ENCODE peak calls at places on chromosomes 5 and 9, in ten cellular contexts. J, R, B, E, N, V, Q, W, I and F are unnamed samples. For H3K4me1, the result is how much of the 10 kb centered on the place peaks cover.

GRCh38 chr9:134982311-134982710 is 64.6 kb upstream of the FCN1 start:
- DNase-seq in E (no peak), Q (no peak), V (no peak), J (no peak), R (no peak), W (no peak), N (no peak), B (no peak), I (no peak), F (no peak)

GRCh38 chr5:41695920-41696582 is 174.2 kb downstream of the OXCT1 start:
- DNase-seq in V (no peak), B (no peak), J (peak), Q (no peak), W (peak), E (peak), R (no peak), N (peak), I (peak), F (peak)

GRCh38 chr9:84670106-84670800 is 724 bp downstream of the NTRK2 start:
- DNase-seq in E (peak), B (no peak), W (peak), N (peak), I (no peak), J (no peak), Q (peak), V (no peak), R (no peak), F (no peak)

GRCh38 chr5:119279093-119279492 is 76.7 kb upstream of the TNFAIP8 start:
- DNase-seq in J (no peak), V (no peak), B (no peak), W (no peak), E (no peak), N (no peak), I (no peak), Q (no peak), R (no peak), F (no peak)

GRCh38 chr5:100644206-100644605 is 109.0 kb downstream of the FAM174A start:
- DNase-seq in R (no peak), B (no peak), E (no peak), W (no peak), V (no peak), I (no peak), N (peak), Q (no peak), J (peak), F (no peak)

GRCh38 chr5:5572010-5572982 is 149.8 kb downstream of the ICE1 start:
- DNase-seq in J (no peak), B (no peak), N (peak), I (no peak), E (peak), W (peak), R (no peak), V (no peak), Q (no peak), F (no peak)

GRCh38 chr5:126808619-126809018 is 31.7 kb downstream of the LMNB1 start:
- DNase-seq in V (peak), N (peak), R (no peak), J (peak), I (no peak), B (no peak), E (peak), Q (peak), W (no peak), F (peak)

GRCh38 chr5:74464512-74465209 is 175.9 kb downstream of the ENC1 start:
- DNase-seq in I (no peak), Q (no peak), W (no peak), J (no peak), V (peak), R (no peak), N (peak), B (no peak), E (no peak), F (no peak)

GRCh38 chr5:143234162-143234842 is 169.2 kb downstream of the NR3C1 start:
- DNase-seq in I (no peak), W (no peak), E (no peak), B (no peak), N (no peak), R (no peak), Q (no peak), V (no peak), J (no peak), F (no peak)

GRCh38 chr5:154309361-154309725 is 118.8 kb downstream of the GALNT10 start:
- DNase-seq in Q (no peak), E (no peak), B (no peak), V (no peak), I (no peak), N (peak), R (peak), J (no peak), W (no peak), F (no peak)

GRCh38 chr9:96376926-96377874 is 6.3 kb downstream of the SLC35D2 start:
- DNase-seq in R (peak), E (no peak), I (no peak), B (no peak), N (peak), W (no peak), Q (no peak), V (peak), J (peak), F (no peak)
- H2AFZ ChIP-seq in R (no peak), E (no peak), I (no peak), B (no peak), N (no peak), W (no peak), Q (no peak), V (no peak), J (no peak), F (no peak)

GRCh38 chr9:112239708-112240107 is 64.6 kb upstream of the SUSD1 start:
- DNase-seq in Q (no peak), B (no peak), W (no peak), I (no peak), E (no peak), N (no peak), V (no peak), R (no peak), J (no peak), F (no peak)

GRCh38 chr9:112239284-112239683 is 64.2 kb upstream of the SUSD1 start:
- DNase-seq in J (no peak), E (peak), N (no peak), Q (no peak), I (no peak), B (peak), V (no peak), W (no peak), R (peak), F (no peak)

GRCh38 chr9:112245126-112245525 is 70.0 kb upstream of the SUSD1 start:
- DNase-seq in W (no peak), B (no peak), E (no peak), J (peak), N (no peak), R (no peak), Q (no peak), I (no peak), V (no peak), F (no peak)

GRCh38 chr9:112242147-112242804 is 67.2 kb upstream of the SUSD1 start:
- DNase-seq in I (no peak), Q (no peak), B (no peak), E (no peak), J (peak), V (no peak), N (no peak), W (no peak), R (no peak), F (no peak)

GRCh38 chr9:112241491-112241890 is 66.4 kb upstream of the SUSD1 start:
- DNase-seq in N (peak), J (peak), V (no peak), Q (no peak), E (no peak), R (no peak), I (no peak), B (no peak), W (no peak), F (no peak)
- H3K4me1 ChIP-seq in N (under half), J (under half), V (under half), Q (under half), E (under half), R (under half), I (under half), B (under half), W (under half), F (under half)

DNA sequence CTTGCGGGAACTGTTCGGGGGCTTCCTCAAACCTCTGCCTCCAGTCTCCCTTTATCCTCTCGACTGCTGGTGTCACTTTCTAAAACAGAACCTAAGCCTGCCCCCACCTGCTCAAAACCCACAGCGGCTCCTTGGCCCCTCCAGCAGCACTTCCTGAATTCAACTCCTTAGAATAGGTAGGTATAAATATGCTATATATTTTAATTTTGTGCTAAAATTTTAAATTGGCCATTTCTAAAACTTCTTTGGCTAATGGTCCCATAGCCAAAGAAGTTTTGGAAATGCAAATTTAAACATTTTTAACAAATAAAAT is 71.8 kb upstream of the TBC1D2 start:
- DNase-seq in I (no peak), W (no peak), R (no peak), Q (no peak), J (no peak), N (no peak), V (no peak), E (no peak), B (no peak), F (peak)
- H2AFZ ChIP-seq in I (no peak), W (no peak), R (no peak), Q (no peak), J (no peak), N (no peak), V (no peak), E (no peak), B (no peak), F (peak)

DNA sequence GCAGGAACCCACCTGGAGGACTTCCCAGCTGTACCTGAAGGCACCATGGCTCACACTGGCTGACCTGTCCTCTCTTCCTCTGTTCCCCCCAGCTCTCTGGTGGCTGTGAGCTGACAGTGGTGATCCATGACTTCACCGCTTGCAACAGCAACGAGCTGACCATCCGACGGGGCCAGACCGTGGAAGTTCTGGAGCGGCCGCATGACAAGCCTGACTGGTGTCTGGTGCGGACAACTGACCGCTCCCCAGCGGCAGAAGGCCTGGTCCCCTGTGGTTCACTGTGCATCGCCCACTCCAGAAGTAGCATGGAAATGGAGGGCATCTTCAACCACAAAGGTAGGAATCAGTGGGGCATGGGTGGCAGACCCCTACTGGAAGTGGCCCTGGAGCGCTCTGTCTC is 161.9 kb upstream of the OTULINL start:
- DNase-seq in B (no peak), I (no peak), J (no peak), N (no peak), R (no peak), Q (no peak), E (no peak), V (no peak), W (no peak), F (no peak)
- H3K4me1 ChIP-seq in B (under half), I (under half), J (under half), N (under half), R (under half), Q (half or more), E (under half), V (under half), W (under half), F (under half)

DNA sequence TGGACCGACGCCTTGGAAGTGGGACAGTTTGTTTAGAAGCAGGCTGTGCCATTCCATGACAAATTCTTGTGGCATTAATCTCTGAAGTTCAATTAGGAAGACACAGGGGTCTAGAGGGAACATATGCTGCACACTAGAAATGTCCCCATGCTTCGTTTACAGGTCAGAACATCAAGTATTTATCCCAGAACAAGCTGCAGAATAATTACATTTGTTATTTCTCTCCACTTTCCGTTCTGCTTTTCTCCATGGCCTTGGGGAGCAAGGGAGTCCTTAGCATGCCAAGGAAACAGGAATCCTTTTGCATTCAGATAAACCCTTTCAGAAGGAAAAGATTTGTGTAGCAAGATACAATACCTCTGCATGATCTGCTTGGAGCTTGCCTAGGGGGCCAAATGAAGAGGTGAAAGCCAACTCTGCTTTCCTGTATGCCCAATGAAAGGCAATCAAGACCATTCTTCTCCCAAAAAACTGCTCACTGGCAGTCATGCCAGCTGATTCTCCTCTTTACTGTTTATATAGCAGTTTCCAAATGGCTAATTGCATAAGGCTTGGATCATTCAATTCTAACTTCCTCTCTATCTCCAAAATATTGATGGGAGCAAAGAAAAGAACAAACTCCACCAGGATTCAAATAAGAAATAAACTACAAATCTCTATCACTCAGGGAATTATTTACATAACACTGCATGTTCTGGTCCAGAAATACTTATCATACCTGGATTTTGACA is 2.6 kb upstream of the PRKACG start:
- DNase-seq in Q (no peak), N (no peak), E (no peak), V (no peak), R (no peak), J (no peak), W (no peak), B (no peak), I (no peak), F (no peak)
- H2AFZ ChIP-seq in Q (no peak), N (no peak), E (peak), V (no peak), R (no peak), J (no peak), W (no peak), B (no peak), I (no peak), F (no peak)

DNA sequence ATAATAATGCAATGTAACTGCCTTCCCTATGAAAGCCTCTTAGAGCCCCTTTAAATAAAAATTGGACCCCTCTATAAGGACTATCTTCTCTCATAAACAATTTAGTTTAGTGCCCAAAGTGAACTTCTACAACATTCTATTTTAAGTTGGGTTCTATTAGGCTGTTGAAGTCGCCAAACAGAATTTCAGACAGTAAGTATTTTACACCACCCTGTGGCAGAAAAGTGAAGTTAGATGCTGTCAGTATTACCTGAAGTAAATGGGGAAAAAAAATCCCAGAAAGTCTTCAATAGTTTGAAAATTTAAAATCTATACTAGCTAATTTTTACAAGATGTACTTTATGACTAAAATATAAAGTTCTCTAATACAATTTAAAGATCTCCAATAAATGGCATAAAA is 29.5 kb downstream of the CAAP1 start:
- DNase-seq in V (peak), J (peak), R (no peak), N (peak), B (no peak), E (peak), W (no peak), Q (peak), I (no peak), F (peak)
- H3K4me1 ChIP-seq in V (under half), J (under half), R (under half), N (under half), B (under half), E (under half), W (under half), Q (under half), I (under half), F (under half)

GRCh38 chr5:177365845-177366527 is 8.3 kb downstream of the RGS14 start:
- DNase-seq in B (no peak), R (no peak), V (no peak), Q (no peak), J (no peak), W (no peak), E (peak), N (no peak), I (no peak), F (no peak)

GRCh38 chr5:177362102-177362868 is 4.6 kb downstream of the RGS14 start:
- DNase-seq in W (no peak), J (no peak), Q (no peak), V (no peak), I (no peak), N (no peak), R (no peak), E (peak), B (no peak), F (no peak)

GRCh38 chr5:177362871-177363507 is 5.3 kb downstream of the RGS14 start:
- DNase-seq in N (peak), J (peak), B (no peak), R (no peak), E (peak), I (peak), V (peak), W (peak), Q (peak), F (peak)

GRCh38 chr5:177363565-177363964 is 5.8 kb downstream of the RGS14 start:
- DNase-seq in W (no peak), B (no peak), J (no peak), V (no peak), E (no peak), I (no peak), N (no peak), R (no peak), Q (no peak), F (no peak)

GRCh38 chr5:177364159-177364962 is 6.6 kb downstream of the RGS14 start:
- DNase-seq in J (no peak), W (no peak), V (no peak), B (no peak), R (no peak), Q (no peak), I (no peak), N (peak), E (peak), F (no peak)
- H2AFZ ChIP-seq in J (no peak), W (no peak), V (no peak), B (no peak), R (no peak), Q (no peak), I (no peak), N (no peak), E (no peak), F (no peak)

GRCh38 chr5:148999741-149000140 is 63.1 kb downstream of the SH3TC2 start:
- DNase-seq in J (no peak), E (no peak), R (no peak), N (no peak), W (no peak), I (no peak), Q (no peak), V (no peak), B (no peak), F (no peak)
- H3K4me1 ChIP-seq in J (half or more), E (under half), R (half or more), N (under half), W (under half), I (under half), Q (under half), V (under half), B (under half), F (under half)

GRCh38 chr5:113166710-113167366 is 190.2 kb downstream of the DCP2 start:
- DNase-seq in I (no peak), V (peak), W (no peak), B (peak), N (peak), E (no peak), Q (peak), J (peak), R (peak), F (no peak)

GRCh38 chr5:113166285-113166684 is 189.7 kb downstream of the DCP2 start:
- DNase-seq in Q (no peak), V (peak), E (no peak), N (peak), R (no peak), I (no peak), J (no peak), W (no peak), B (no peak), F (no peak)

GRCh38 chr5:113170707-113171106 is 194.1 kb downstream of the DCP2 start:
- DNase-seq in B (no peak), W (no peak), V (peak), Q (no peak), R (no peak), E (no peak), J (no peak), I (no peak), N (no peak), F (no peak)

GRCh38 chr5:113169720-113170119 is 193.1 kb downstream of the DCP2 start:
- DNase-seq in Q (no peak), B (no peak), I (no peak), W (no peak), J (no peak), E (no peak), N (no peak), V (peak), R (peak), F (no peak)

GRCh38 chr5:113167985-113168384 is 191.4 kb downstream of the DCP2 start:
- DNase-seq in Q (no peak), J (no peak), W (no peak), N (no peak), E (no peak), R (no peak), V (no peak), I (no peak), B (no peak), F (no peak)
- H2AFZ ChIP-seq in Q (no peak), J (no peak), W (no peak), N (no peak), E (no peak), R (no peak), V (no peak), I (no peak), B (no peak), F (no peak)